ENCODE peak calls at places on chromosomes 2 and 18, in four cellular contexts. One of them, this sample, is unnamed. For H3K9me3, the result is how much of the 10 kb centered on the place peaks cover.

GRCh38 chr2:86787701-86788100 is 3.0 kb downstream of the CD8A start:
- DNase-seq in CD8-positive, alpha-beta memory T cell: peak
- DNase-seq in esophagus squamous epithelium: no peak
- DNase-seq in SK-N-SH: peak
- DNase-seq in this sample: no peak

GRCh38 chr2:26077291-26077690 is 43.4 kb downstream of the RAB10 start:
- DNase-seq in CD8-positive, alpha-beta memory T cell: no peak
- DNase-seq in esophagus squamous epithelium: no peak
- DNase-seq in SK-N-SH: no peak
- DNase-seq in this sample: no peak

GRCh38 chr2:130975729-130976128 is 117.5 kb downstream of the FAM168B start:
- DNase-seq in CD8-positive, alpha-beta memory T cell: no peak
- DNase-seq in esophagus squamous epithelium: no peak
- DNase-seq in SK-N-SH: no peak
- DNase-seq in this sample: no peak

GRCh38 chr2:236856856-236857616 is 228.7 kb upstream of the COPS8 start:
- DNase-seq in CD8-positive, alpha-beta memory T cell: no peak
- DNase-seq in esophagus squamous epithelium: no peak
- DNase-seq in SK-N-SH: no peak
- DNase-seq in this sample: no peak

GRCh38 chr18:36636237-36636792 is 192.5 kb downstream of the TPGS2 start:
- DNase-seq in CD8-positive, alpha-beta memory T cell: no peak
- DNase-seq in esophagus squamous epithelium: no peak
- DNase-seq in SK-N-SH: peak
- DNase-seq in this sample: no peak

GRCh38 chr2:72147303-72147970 is at the start of gene CYP26B1:
- DNase-seq in CD8-positive, alpha-beta memory T cell: no peak
- DNase-seq in esophagus squamous epithelium: no peak
- DNase-seq in SK-N-SH: peak
- DNase-seq in this sample: no peak

GRCh38 chr2:176099737-176100546 is at the start of gene HOXD12:
- DNase-seq in CD8-positive, alpha-beta memory T cell: no peak
- DNase-seq in esophagus squamous epithelium: no peak
- DNase-seq in SK-N-SH: no peak
- DNase-seq in this sample: no peak

GRCh38 chr2:231709981-231710750 is 1.8 kb downstream of the PTMA start:
- DNase-seq in CD8-positive, alpha-beta memory T cell: peak
- DNase-seq in esophagus squamous epithelium: no peak
- DNase-seq in SK-N-SH: peak
- DNase-seq in this sample: peak

GRCh38 chr2:72581560-72582181 is 244.2 kb downstream of the EXOC6B start:
- DNase-seq in CD8-positive, alpha-beta memory T cell: no peak
- DNase-seq in esophagus squamous epithelium: no peak
- DNase-seq in SK-N-SH: no peak
- DNase-seq in this sample: no peak

GRCh38 chr2:84858123-84858522 is 22.8 kb downstream of the TRABD2A start:
- DNase-seq in CD8-positive, alpha-beta memory T cell: no peak
- DNase-seq in esophagus squamous epithelium: no peak
- DNase-seq in SK-N-SH: no peak
- DNase-seq in this sample: no peak

GRCh38 chr18:59172664-59173249 is 33.1 kb downstream of the SEC11C start:
- DNase-seq in CD8-positive, alpha-beta memory T cell: no peak
- DNase-seq in esophagus squamous epithelium: no peak
- DNase-seq in SK-N-SH: no peak
- DNase-seq in this sample: no peak
- H3K9me3 ChIP-seq in CD8-positive, alpha-beta memory T cell: under half
- H3K9me3 ChIP-seq in esophagus squamous epithelium: under half
- H3K9me3 ChIP-seq in SK-N-SH: under half
- H3K9me3 ChIP-seq in this sample: under half

GRCh38 chr18:70640336-70640887 is 351.6 kb downstream of the SOCS6 start:
- DNase-seq in CD8-positive, alpha-beta memory T cell: no peak
- DNase-seq in esophagus squamous epithelium: no peak
- DNase-seq in SK-N-SH: no peak
- DNase-seq in this sample: no peak

GRCh38 chr18:70636991-70637390 is 348.1 kb downstream of the SOCS6 start:
- DNase-seq in CD8-positive, alpha-beta memory T cell: no peak
- DNase-seq in esophagus squamous epithelium: no peak
- DNase-seq in SK-N-SH: no peak
- DNase-seq in this sample: no peak

DNA sequence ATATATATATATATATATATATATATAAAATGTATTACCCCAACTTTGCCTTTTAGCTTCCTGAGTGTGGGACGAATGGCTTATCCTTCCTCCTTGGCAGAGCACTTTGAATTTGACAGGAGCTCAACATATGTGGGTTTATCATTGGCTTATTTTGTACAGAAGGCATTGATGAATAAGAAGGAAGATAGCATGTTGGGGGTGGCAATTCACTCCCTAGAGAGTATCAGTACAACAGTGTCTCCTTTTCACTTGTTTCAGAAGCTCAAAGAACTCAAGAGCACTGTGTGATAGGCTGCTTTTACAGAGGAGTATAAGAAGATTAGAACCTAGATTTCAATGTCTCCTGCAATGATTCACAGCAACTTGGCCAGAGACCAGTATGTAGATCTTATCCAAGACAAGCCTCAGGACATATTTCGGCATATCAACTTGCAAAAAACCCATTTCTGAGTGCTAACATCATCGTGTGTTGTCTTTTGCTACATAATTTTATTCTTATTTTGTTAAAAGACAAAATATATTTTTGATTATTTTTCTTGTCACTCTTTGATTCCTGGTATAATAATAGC is 345.8 kb downstream of the SOCS6 start:
- DNase-seq in CD8-positive, alpha-beta memory T cell: no peak
- DNase-seq in esophagus squamous epithelium: no peak
- DNase-seq in SK-N-SH: no peak
- DNase-seq in this sample: no peak
- H3K9me3 ChIP-seq in CD8-positive, alpha-beta memory T cell: under half
- H3K9me3 ChIP-seq in esophagus squamous epithelium: under half
- H3K9me3 ChIP-seq in SK-N-SH: under half
- H3K9me3 ChIP-seq in this sample: under half

GRCh38 chr18:78768221-78768620 is 211.4 kb upstream of the SALL3 start:
- DNase-seq in CD8-positive, alpha-beta memory T cell: no peak
- DNase-seq in esophagus squamous epithelium: no peak
- DNase-seq in SK-N-SH: no peak
- DNase-seq in this sample: no peak
- H3K9me3 ChIP-seq in CD8-positive, alpha-beta memory T cell: under half
- H3K9me3 ChIP-seq in esophagus squamous epithelium: under half
- H3K9me3 ChIP-seq in SK-N-SH: under half
- H3K9me3 ChIP-seq in this sample: under half

GRCh38 chr18:64276736-64277135 is 127.8 kb upstream of the LINC00305 start:
- DNase-seq in CD8-positive, alpha-beta memory T cell: no peak
- DNase-seq in esophagus squamous epithelium: no peak
- DNase-seq in SK-N-SH: no peak
- DNase-seq in this sample: no peak
- H3K9me3 ChIP-seq in CD8-positive, alpha-beta memory T cell: under half
- H3K9me3 ChIP-seq in esophagus squamous epithelium: under half
- H3K9me3 ChIP-seq in SK-N-SH: under half
- H3K9me3 ChIP-seq in this sample: under half

DNA sequence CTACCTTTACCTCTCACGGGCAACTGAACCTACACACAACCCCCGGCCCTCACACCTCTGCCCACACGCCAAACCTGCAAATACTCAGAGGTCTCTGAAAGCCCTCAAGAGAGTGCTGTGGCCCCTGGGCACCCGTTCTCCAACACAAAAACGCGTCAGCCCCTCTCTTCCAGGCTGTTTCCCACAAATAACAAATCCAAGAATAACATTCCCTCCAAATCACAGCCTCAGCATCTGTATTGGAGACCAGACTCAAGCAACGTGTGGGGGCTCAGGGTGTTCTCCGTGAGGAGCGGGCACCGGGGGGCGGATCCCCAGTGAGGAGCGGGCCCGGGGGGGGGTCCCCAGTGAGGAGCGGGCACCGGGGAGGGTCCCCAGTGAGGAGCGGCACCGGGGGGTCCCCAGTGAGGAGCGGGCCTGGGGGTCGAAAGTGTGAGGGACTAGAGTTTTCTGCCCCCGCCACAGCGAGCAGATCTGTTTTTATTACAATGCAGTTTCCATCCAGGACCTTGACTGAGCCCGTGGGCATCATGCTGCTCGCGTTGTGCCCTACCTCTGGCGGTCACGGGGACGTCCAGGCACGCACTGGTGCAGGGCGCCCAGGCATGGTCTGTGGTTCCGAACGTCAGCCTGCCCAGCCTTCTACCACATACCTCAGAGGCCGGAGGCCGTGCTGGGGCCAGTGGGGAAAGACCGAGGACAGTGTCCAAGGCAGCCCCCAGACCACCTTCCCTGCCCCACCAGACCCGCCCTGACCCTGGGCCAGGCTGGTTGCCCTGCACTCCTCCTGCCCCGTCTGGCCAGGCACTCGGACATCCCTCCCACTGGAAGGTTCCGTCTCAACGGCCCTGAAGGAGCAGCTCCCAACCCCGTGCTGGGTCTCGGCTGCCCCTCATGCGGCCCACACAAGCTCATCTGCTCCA is 33.1 kb downstream of the SLC66A2 start:
- DNase-seq in CD8-positive, alpha-beta memory T cell: no peak
- DNase-seq in esophagus squamous epithelium: no peak
- DNase-seq in SK-N-SH: no peak
- DNase-seq in this sample: no peak
- H3K9me3 ChIP-seq in CD8-positive, alpha-beta memory T cell: under half
- H3K9me3 ChIP-seq in esophagus squamous epithelium: under half
- H3K9me3 ChIP-seq in SK-N-SH: under half
- H3K9me3 ChIP-seq in this sample: under half

DNA sequence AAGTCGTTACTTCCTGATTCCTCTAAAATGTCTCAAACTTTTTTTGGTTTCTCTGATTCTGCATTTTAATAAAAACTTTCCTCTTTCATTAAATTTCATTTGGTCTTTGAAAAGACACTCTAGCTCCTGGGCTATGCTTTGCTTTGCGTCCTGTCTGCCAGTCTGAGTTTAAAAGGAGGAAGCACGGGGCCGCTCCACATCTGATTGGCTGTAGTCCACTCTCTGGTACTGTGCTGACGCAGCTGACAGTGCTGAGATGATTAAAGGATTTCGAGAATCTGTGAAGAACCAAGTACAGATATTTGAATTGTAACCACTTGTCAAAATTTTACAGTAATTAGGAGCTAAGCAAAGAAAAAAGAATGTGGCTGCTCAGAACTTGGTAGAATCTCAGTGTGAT is 199.6 kb upstream of the HNMT start:
- DNase-seq in CD8-positive, alpha-beta memory T cell: no peak
- DNase-seq in esophagus squamous epithelium: no peak
- DNase-seq in SK-N-SH: peak
- DNase-seq in this sample: no peak
- H3K9me3 ChIP-seq in CD8-positive, alpha-beta memory T cell: under half
- H3K9me3 ChIP-seq in esophagus squamous epithelium: under half
- H3K9me3 ChIP-seq in SK-N-SH: under half
- H3K9me3 ChIP-seq in this sample: under half

GRCh38 chr2:121587131-121587530 is 56.5 kb downstream of the RNU4ATAC start:
- DNase-seq in CD8-positive, alpha-beta memory T cell: no peak
- DNase-seq in esophagus squamous epithelium: no peak
- DNase-seq in SK-N-SH: no peak
- DNase-seq in this sample: no peak

GRCh38 chr2:121582272-121582671 is 51.6 kb downstream of the RNU4ATAC start:
- DNase-seq in CD8-positive, alpha-beta memory T cell: no peak
- DNase-seq in esophagus squamous epithelium: no peak
- DNase-seq in SK-N-SH: no peak
- DNase-seq in this sample: no peak

GRCh38 chr2:121583555-121583954 is 52.9 kb downstream of the RNU4ATAC start:
- DNase-seq in CD8-positive, alpha-beta memory T cell: no peak
- DNase-seq in esophagus squamous epithelium: no peak
- DNase-seq in SK-N-SH: no peak
- DNase-seq in this sample: no peak

GRCh38 chr2:121588357-121588756 is 57.7 kb downstream of the RNU4ATAC start:
- DNase-seq in CD8-positive, alpha-beta memory T cell: no peak
- DNase-seq in esophagus squamous epithelium: no peak
- DNase-seq in SK-N-SH: no peak
- DNase-seq in this sample: no peak

DNA sequence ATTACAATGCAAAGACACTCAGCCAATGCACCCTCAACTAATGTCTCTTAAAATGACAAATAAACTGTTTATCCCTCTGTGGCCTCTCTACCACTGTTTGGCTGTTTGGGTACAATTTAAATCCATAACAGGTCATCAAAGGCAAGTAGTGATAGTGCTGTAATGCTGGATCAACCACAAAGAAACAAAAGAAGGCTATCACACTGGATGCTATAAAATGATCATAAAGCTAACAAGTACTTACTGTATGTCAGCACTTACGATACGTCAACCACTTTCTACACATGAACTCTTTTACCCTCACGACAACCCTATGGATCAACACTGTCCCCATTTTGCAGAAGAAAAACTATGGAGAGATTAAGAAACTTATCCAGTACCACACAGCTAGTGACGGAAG is 54.1 kb downstream of the RNU4ATAC start:
- DNase-seq in CD8-positive, alpha-beta memory T cell: no peak
- DNase-seq in esophagus squamous epithelium: no peak
- DNase-seq in SK-N-SH: no peak
- DNase-seq in this sample: no peak
- H3K9me3 ChIP-seq in CD8-positive, alpha-beta memory T cell: under half
- H3K9me3 ChIP-seq in esophagus squamous epithelium: under half
- H3K9me3 ChIP-seq in SK-N-SH: under half
- H3K9me3 ChIP-seq in this sample: under half

DNA sequence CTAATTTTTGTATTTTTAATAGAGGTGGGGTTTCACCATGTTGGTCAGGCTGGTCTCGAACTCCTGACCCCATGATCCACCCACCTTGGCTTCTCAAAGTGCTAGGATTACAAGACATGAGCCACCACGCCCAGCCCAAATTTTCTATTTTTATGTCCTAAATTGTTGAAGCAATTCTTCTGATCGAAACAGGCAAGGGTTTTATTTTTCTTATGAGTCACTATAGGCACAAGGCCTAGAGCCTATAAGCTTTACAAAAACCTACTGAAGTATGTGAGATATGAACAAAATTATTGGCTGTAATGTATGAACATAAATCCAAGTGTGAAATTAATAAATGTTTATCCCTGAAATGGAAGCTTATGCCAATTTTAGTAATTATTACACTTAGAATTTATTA is 464.2 kb upstream of the NRP2 start:
- DNase-seq in CD8-positive, alpha-beta memory T cell: no peak
- DNase-seq in esophagus squamous epithelium: no peak
- DNase-seq in SK-N-SH: no peak
- DNase-seq in this sample: no peak
- H3K9me3 ChIP-seq in CD8-positive, alpha-beta memory T cell: under half
- H3K9me3 ChIP-seq in esophagus squamous epithelium: under half
- H3K9me3 ChIP-seq in SK-N-SH: under half
- H3K9me3 ChIP-seq in this sample: under half